ENCODE peak calls at places on chromosomes 13 and 19, in eight cellular contexts. H, R, P, V, D, K, Y and E are unnamed samples. For H3K4me1, the result is how much of the 10 kb centered on the place peaks cover.

GRCh38 chr19:32489971-32490370 is 84.4 kb downstream of the DPY19L3 start:
- DNase-seq in H (no peak), R (no peak), P (no peak), V (peak), D (no peak), K (no peak), Y (no peak), E (no peak)

GRCh38 chr13:67147257-67148218 is 82.6 kb downstream of the PCDH9 start:
- DNase-seq in H (peak), R (peak), P (no peak), V (peak), D (no peak), K (no peak), Y (peak), E (no peak)

GRCh38 chr13:93309886-93310520 is 83.4 kb downstream of the GPC6 start:
- DNase-seq in H (peak), R (no peak), P (no peak), V (peak), D (no peak), K (no peak), Y (no peak), E (no peak)

GRCh38 chr19:8500158-8500557 is 2.3 kb downstream of the PRAM1 start:
- DNase-seq in H (no peak), R (no peak), P (no peak), V (no peak), D (peak), K (no peak), Y (no peak), E (no peak)

GRCh38 chr19:1754651-1755466 is 1.6 kb downstream of the ONECUT3 start:
- DNase-seq in H (peak), R (peak), P (no peak), V (no peak), D (no peak), K (no peak), Y (no peak), E (no peak)

GRCh38 chr13:113489549-113490495 is 689 bp downstream of the DCUN1D2 start:
- DNase-seq in H (peak), R (peak), P (no peak), V (peak), D (peak), K (peak), Y (peak), E (no peak)

GRCh38 chr19:277581-278165 is 13.5 kb downstream of the PLPP2 start:
- DNase-seq in H (no peak), R (peak), P (no peak), V (peak), D (no peak), K (no peak), Y (no peak), E (no peak)

GRCh38 chr13:44312898-44313551 is 60.6 kb upstream of the SERP2 start:
- DNase-seq in H (peak), R (no peak), P (no peak), V (peak), D (no peak), K (no peak), Y (no peak), E (no peak)

GRCh38 chr19:29645491-29645867 is 19.8 kb upstream of the PLEKHF1 start:
- DNase-seq in H (no peak), R (peak), P (no peak), V (no peak), D (no peak), K (no peak), Y (no peak), E (no peak)

GRCh38 chr13:104315606-104316005 is 1249.4 kb upstream of the SLC10A2 start:
- DNase-seq in H (peak), R (no peak), P (no peak), V (peak), D (no peak), K (no peak), Y (no peak), E (no peak)

GRCh38 chr13:113968463-113969310 is 5.2 kb downstream of the C13orf46 start:
- DNase-seq in H (no peak), R (no peak), P (no peak), V (no peak), D (peak), K (peak), Y (no peak), E (peak)

GRCh38 chr13:32905063-32905863 is 111.0 kb upstream of the KL start:
- DNase-seq in H (peak), R (peak), P (no peak), V (no peak), D (no peak), K (no peak), Y (no peak), E (no peak)

GRCh38 chr13:51803422-51804294 is at the start of gene DHRS12:
- DNase-seq in H (peak), R (peak), P (peak), V (peak), D (peak), K (peak), Y (peak), E (peak)

GRCh38 chr13:49791753-49792549 is 531 bp downstream of the KPNA3 start:
- DNase-seq in H (peak), R (peak), P (no peak), V (peak), D (peak), K (peak), Y (peak), E (no peak)

GRCh38 chr13:48564046-48564445 is 31.2 kb upstream of the RCBTB2 start:
- DNase-seq in H (peak), R (no peak), P (no peak), V (peak), D (no peak), K (no peak), Y (no peak), E (no peak)

GRCh38 chr13:39483326-39483725 is 119.7 kb downstream of the LHFPL6 start:
- DNase-seq in H (no peak), R (no peak), P (no peak), V (no peak), D (no peak), K (no peak), Y (no peak), E (no peak)

GRCh38 chr13:98105929-98106336 is 37.0 kb upstream of the FARP1 start:
- DNase-seq in H (peak), R (no peak), P (no peak), V (peak), D (no peak), K (no peak), Y (peak), E (no peak)

GRCh38 chr19:18390075-18390909 is 4.3 kb downstream of the GDF15 start:
- DNase-seq in H (no peak), R (no peak), P (no peak), V (peak), D (no peak), K (no peak), Y (no peak), E (no peak)

GRCh38 chr13:79402074-79402635 is 3.9 kb downstream of the RBM26 start:
- DNase-seq in H (no peak), R (no peak), P (no peak), V (peak), D (no peak), K (no peak), Y (no peak), E (no peak)

GRCh38 chr19:47210689-47211316 is 20.2 kb downstream of the BBC3 start:
- DNase-seq in H (peak), R (peak), P (peak), V (peak), D (peak), K (peak), Y (peak), E (peak)

GRCh38 chr13:33722216-33722900 is 95.6 kb upstream of the RFC3 start:
- DNase-seq in H (no peak), R (no peak), P (no peak), V (peak), D (no peak), K (no peak), Y (no peak), E (no peak)

GRCh38 chr13:74575729-74576125 is 441.5 kb upstream of the KLF12 start:
- DNase-seq in H (peak), R (peak), P (peak), V (peak), D (peak), K (peak), Y (peak), E (peak)

GRCh38 chr13:30466841-30467252 is 1.1 kb upstream of the HMGB1 start:
- DNase-seq in H (peak), R (no peak), P (no peak), V (no peak), D (no peak), K (no peak), Y (no peak), E (no peak)

GRCh38 chr13:50733392-50733791 is 110.1 kb downstream of the DLEU7 start:
- DNase-seq in H (no peak), R (no peak), P (no peak), V (no peak), D (no peak), K (no peak), Y (no peak), E (no peak)

GRCh38 chr19:55454787-55455243 is 6.6 kb downstream of the ISOC2 start:
- DNase-seq in H (peak), R (peak), P (no peak), V (peak), D (no peak), K (no peak), Y (no peak), E (no peak)

GRCh38 chr19:19205416-19206410 is 2.5 kb upstream of the NR2C2AP start:
- DNase-seq in H (no peak), R (no peak), P (no peak), V (no peak), D (no peak), K (no peak), Y (no peak), E (no peak)

GRCh38 chr13:81140675-81141074 is 799.7 kb upstream of the SPRY2 start:
- DNase-seq in H (no peak), R (peak), P (no peak), V (no peak), D (no peak), K (no peak), Y (no peak), E (no peak)

GRCh38 chr13:101049166-101049850 is 367.0 kb downstream of the NALCN start:
- DNase-seq in H (peak), R (no peak), P (no peak), V (no peak), D (no peak), K (no peak), Y (no peak), E (no peak)

GRCh38 chr19:50559636-50560035 is 8.6 kb downstream of the LRRC4B start:
- DNase-seq in H (no peak), R (no peak), P (no peak), V (no peak), D (no peak), K (no peak), Y (no peak), E (no peak)

GRCh38 chr19:33124207-33125098 is 7.5 kb upstream of the WDR88 start:
- DNase-seq in H (no peak), R (no peak), P (no peak), V (no peak), D (no peak), K (no peak), Y (no peak), E (no peak)

GRCh38 chr19:44710483-44710882 is 11.5 kb downstream of the CEACAM16 start:
- DNase-seq in H (no peak), R (no peak), P (no peak), V (no peak), D (no peak), K (no peak), Y (no peak), E (no peak)

GRCh38 chr13:44884076-44884729 is 105.1 kb downstream of the NUFIP1 start:
- DNase-seq in H (peak), R (no peak), P (no peak), V (peak), D (no peak), K (no peak), Y (no peak), E (no peak)

GRCh38 chr13:50893211-50893852 is 16.3 kb upstream of the RNASEH2B start:
- DNase-seq in H (no peak), R (peak), P (no peak), V (peak), D (no peak), K (no peak), Y (no peak), E (no peak)

GRCh38 chr13:49366841-49367240 is 77.0 kb downstream of the CAB39L start:
- DNase-seq in H (no peak), R (no peak), P (no peak), V (peak), D (no peak), K (no peak), Y (no peak), E (no peak)

GRCh38 chr13:91133941-91134772 is 213.3 kb upstream of the MIR17HG start:
- DNase-seq in H (peak), R (peak), P (no peak), V (peak), D (no peak), K (no peak), Y (peak), E (no peak)

GRCh38 chr13:110812869-110813645 is 99.6 kb downstream of the ING1 start:
- DNase-seq in H (no peak), R (no peak), P (no peak), V (no peak), D (no peak), K (no peak), Y (no peak), E (no peak)

GRCh38 chr13:88751994-88752393 is 1080.8 kb downstream of the SLITRK5 start:
- DNase-seq in H (no peak), R (no peak), P (no peak), V (no peak), D (no peak), K (no peak), Y (no peak), E (no peak)

GRCh38 chr13:88754141-88754540 is 1083.0 kb downstream of the SLITRK5 start:
- DNase-seq in H (no peak), R (no peak), P (no peak), V (no peak), D (no peak), K (no peak), Y (no peak), E (no peak)
- H3K4me1 ChIP-seq in H (under half), R (under half), P (under half), V (under half), D (under half), K (under half), Y (under half), E (under half)

GRCh38 chr13:35718084-35718483 is 241.6 kb upstream of the MAB21L1 start:
- DNase-seq in H (no peak), R (no peak), P (no peak), V (no peak), D (no peak), K (no peak), Y (no peak), E (no peak)
- TF ChIP-seq CTCF in H (no peak), R (no peak), P (no peak), V (no peak), D (no peak), K (no peak), Y (no peak), E (no peak)

GRCh38 chr19:15289673-15290072 is 42.7 kb downstream of the BRD4 start:
- DNase-seq in H (no peak), R (no peak), P (no peak), V (no peak), D (no peak), K (no peak), Y (no peak), E (no peak)
- H3K4me1 ChIP-seq in H (under half), R (half or more), P (half or more), V (under half), D (half or more), K (under half), Y (half or more), E (half or more)

GRCh38 chr19:35269425-35270117 is 809 bp downstream of the USF2 start:
- DNase-seq in H (peak), R (peak), P (peak), V (peak), D (peak), K (peak), Y (peak), E (peak)
- TF ChIP-seq CTCF in H (peak), R (peak), P (peak), V (peak), D (peak), K (peak), Y (peak), E (peak)

GRCh38 chr13:21033224-21033855 is 28.0 kb downstream of the LATS2 start:
- DNase-seq in H (peak), R (no peak), P (no peak), V (peak), D (no peak), K (no peak), Y (peak), E (no peak)
- H3K4me1 ChIP-seq in H (under half), R (under half), P (half or more), V (under half), D (half or more), K (under half), Y (half or more), E (half or more)

GRCh38 chr19:5129691-5130090 is 160.8 kb downstream of the KDM4B start:
- DNase-seq in H (no peak), R (no peak), P (no peak), V (no peak), D (no peak), K (no peak), Y (no peak), E (no peak)

GRCh38 chr19:5130371-5131030 is 161.6 kb downstream of the KDM4B start:
- DNase-seq in H (no peak), R (no peak), P (no peak), V (no peak), D (no peak), K (no peak), Y (no peak), E (no peak)

GRCh38 chr19:5131866-5132561 is 163.1 kb downstream of the KDM4B start:
- DNase-seq in H (peak), R (no peak), P (no peak), V (no peak), D (no peak), K (no peak), Y (no peak), E (no peak)

GRCh38 chr19:5132698-5133651 is 164.1 kb downstream of the KDM4B start:
- DNase-seq in H (no peak), R (no peak), P (no peak), V (no peak), D (no peak), K (no peak), Y (no peak), E (no peak)

DNA sequence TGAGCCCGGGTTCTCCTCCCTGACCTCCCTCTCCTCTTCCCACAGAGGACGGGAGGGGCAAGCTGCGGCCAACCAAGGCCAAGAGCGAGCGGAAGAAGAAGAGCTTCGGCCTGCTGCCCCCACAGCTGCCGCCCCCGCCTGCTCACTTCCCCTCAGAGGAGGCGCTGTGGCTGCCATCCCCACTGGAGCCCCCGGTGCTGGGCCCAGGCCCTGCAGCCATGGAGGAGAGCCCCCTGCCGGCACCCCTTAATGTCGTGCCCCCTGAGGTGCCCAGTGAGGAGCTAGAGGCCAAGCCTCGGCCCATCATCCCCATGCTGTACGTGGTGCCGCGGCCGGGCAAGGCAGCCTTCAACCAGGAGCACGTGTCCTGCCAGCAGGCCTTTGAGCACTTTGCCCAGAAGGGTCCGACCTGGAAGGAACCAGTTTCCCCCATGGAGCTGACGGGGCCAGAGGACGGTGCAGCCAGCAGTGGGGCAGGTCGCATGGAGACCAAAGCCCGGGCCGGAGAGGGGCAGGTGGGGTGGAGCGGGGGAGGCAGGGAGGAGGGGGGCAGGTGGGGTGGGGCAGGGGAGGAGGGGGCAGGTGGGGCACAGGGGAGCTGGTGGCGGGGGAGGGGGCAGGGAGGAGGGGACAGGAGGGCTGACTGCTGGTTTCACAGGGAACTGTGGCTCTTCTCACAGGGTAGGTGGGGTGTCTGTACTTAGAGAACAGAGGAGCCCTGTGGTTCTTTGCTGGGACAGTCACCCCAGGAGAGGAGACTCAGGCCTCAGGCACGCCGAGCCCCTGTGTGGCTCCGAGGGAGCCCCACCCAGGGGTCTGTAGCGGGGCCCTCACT is 162.3 kb downstream of the KDM4B start:
- DNase-seq in H (no peak), R (peak), P (no peak), V (no peak), D (no peak), K (no peak), Y (no peak), E (no peak)
- TF ChIP-seq CTCF in H (no peak), R (peak), P (no peak), V (no peak), D (no peak), K (no peak), Y (no peak), E (no peak)

DNA sequence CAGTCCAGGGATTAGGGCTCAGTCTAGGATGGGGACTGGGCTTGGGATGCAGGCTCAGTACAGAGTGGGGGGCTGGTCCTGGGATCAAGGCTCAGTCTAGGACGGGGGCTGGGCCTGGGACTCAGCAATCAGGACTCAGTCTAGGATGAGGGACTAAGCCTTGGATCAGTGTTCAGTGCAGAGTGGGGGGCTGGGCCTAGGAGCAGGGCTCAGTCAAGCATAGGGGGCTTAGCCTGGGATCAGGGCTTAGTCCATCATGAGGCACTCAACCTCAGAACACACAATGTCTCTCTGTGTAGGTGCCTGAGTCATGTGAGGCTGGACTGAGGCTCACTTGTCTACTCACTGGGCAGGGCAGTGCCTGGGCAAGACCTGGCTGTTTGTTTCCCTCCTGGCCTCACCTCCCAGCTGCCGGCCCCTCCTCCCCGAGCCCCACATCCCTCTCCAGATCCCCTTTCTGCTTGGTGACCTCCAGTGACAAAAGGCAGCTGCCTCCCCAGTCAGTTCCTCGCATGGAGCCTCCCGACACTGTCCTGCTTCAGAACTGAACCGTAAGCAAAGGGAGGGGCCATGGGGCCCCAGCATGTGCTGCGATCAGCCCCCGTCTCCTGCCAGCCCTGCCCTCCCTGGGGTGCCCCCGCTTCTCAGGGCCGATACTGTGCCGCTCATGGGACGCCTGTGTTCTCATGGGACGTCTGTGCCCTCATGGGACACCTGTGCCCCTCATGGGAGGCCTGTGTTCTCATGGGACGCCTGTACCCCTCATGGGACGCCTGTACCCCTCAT is 6.5 kb upstream of the S1PR4 start:
- DNase-seq in H (peak), R (no peak), P (no peak), V (no peak), D (no peak), K (no peak), Y (no peak), E (no peak)
- H3K4me1 ChIP-seq in H (under half), R (under half), P (under half), V (under half), D (under half), K (under half), Y (under half), E (under half)

GRCh38 chr19:36488816-36489138 is 584 bp downstream of the ZNF566 start:
- DNase-seq in H (peak), R (no peak), P (no peak), V (peak), D (no peak), K (no peak), Y (peak), E (no peak)
- TF ChIP-seq CTCF in H (peak), R (no peak), P (no peak), V (no peak), D (no peak), K (no peak), Y (no peak), E (no peak)